ENCODE peak calls at places on chromosomes 11 and 22, in five cellular contexts. One of them, this sample, is unnamed.
A peak's percentile ranks its signal among the peaks of the same experiment; 100 is the strongest.

GRCh38 chr22:37843746-37844089 is 416 bp downstream of the ANKRD54 start:
- DNase-seq in pulmonary artery endothelial cell: no peak
- DNase-seq in MG63: peak; percentile 55
- DNase-seq in posterior cingulate gyrus: no peak
- DNase-seq in stimulated activated CD4-positive, alpha-beta T cell treated with anti-CD3 and anti-CD28 coated beads, TNF-alpha, amount 100 ng/mL, for 1 hour: no peak
- DNase-seq in this sample: no peak

GRCh38 chr11:95453616-95454118 is 222.7 kb upstream of the SESN3 start:
- DNase-seq in stimulated activated CD4-positive, alpha-beta T cell treated with anti-CD3 and anti-CD28 coated beads, TNF-alpha, amount 100 ng/mL, for 1 hour: no peak
- DNase-seq in pulmonary artery endothelial cell: no peak
- DNase-seq in posterior cingulate gyrus: peak; percentile 38
- DNase-seq in MG63: peak; percentile 46
- DNase-seq in this sample: no peak

GRCh38 chr22:25702046-25702445 is 39.9 kb upstream of the MYO18B start:
- DNase-seq in posterior cingulate gyrus: no peak
- DNase-seq in pulmonary artery endothelial cell: no peak
- DNase-seq in stimulated activated CD4-positive, alpha-beta T cell treated with anti-CD3 and anti-CD28 coated beads, TNF-alpha, amount 100 ng/mL, for 1 hour: no peak
- DNase-seq in MG63: no peak
- DNase-seq in this sample: peak; percentile 10

GRCh38 chr11:36564376-36565032 is 3.3 kb upstream of the RAG1 start:
- DNase-seq in pulmonary artery endothelial cell: peak; percentile 5
- DNase-seq in MG63: peak; percentile 10
- DNase-seq in stimulated activated CD4-positive, alpha-beta T cell treated with anti-CD3 and anti-CD28 coated beads, TNF-alpha, amount 100 ng/mL, for 1 hour: no peak
- DNase-seq in posterior cingulate gyrus: peak; percentile 43
- DNase-seq in this sample: peak; percentile 40

GRCh38 chr11:11416917-11417316 is 63.9 kb upstream of the CSNK2A3 start:
- DNase-seq in posterior cingulate gyrus: no peak
- DNase-seq in MG63: peak; percentile 50
- DNase-seq in pulmonary artery endothelial cell: no peak
- DNase-seq in stimulated activated CD4-positive, alpha-beta T cell treated with anti-CD3 and anti-CD28 coated beads, TNF-alpha, amount 100 ng/mL, for 1 hour: no peak
- DNase-seq in this sample: no peak

GRCh38 chr11:19520681-19521080 is 192.0 kb upstream of the NAV2 start:
- DNase-seq in posterior cingulate gyrus: no peak
- DNase-seq in stimulated activated CD4-positive, alpha-beta T cell treated with anti-CD3 and anti-CD28 coated beads, TNF-alpha, amount 100 ng/mL, for 1 hour: no peak
- DNase-seq in MG63: no peak
- DNase-seq in pulmonary artery endothelial cell: no peak
- DNase-seq in this sample: no peak

GRCh38 chr22:41367680-41368542 is 13.8 kb upstream of the TEF start:
- DNase-seq in pulmonary artery endothelial cell: no peak
- DNase-seq in stimulated activated CD4-positive, alpha-beta T cell treated with anti-CD3 and anti-CD28 coated beads, TNF-alpha, amount 100 ng/mL, for 1 hour: no peak
- DNase-seq in posterior cingulate gyrus: peak; percentile 62
- DNase-seq in MG63: no peak
- DNase-seq in this sample: no peak

GRCh38 chr11:34068098-34068497 is 16.6 kb downstream of the CAPRIN1 start:
- DNase-seq in pulmonary artery endothelial cell: peak; percentile 81
- DNase-seq in stimulated activated CD4-positive, alpha-beta T cell treated with anti-CD3 and anti-CD28 coated beads, TNF-alpha, amount 100 ng/mL, for 1 hour: no peak
- DNase-seq in posterior cingulate gyrus: no peak
- DNase-seq in MG63: no peak
- DNase-seq in this sample: peak; percentile 94